ENCODE peak calls at places on chromosomes 2 and 18, in four cellular contexts. W is adipocyte, M is BJ, Y is fibroblast of pulmonary artery. J is an unnamed sample.

GRCh38 chr2:45177870-45178269 is 168.6 kb upstream of the SIX2 start:
- DNase-seq in Y (peak; percentile 99), W (peak; percentile 97), M (peak; percentile 97), J (peak; percentile 98)

GRCh38 chr2:237692601-237693079 is 65.3 kb downstream of the LRRFIP1 start:
- DNase-seq in Y (no peak), W (peak; percentile 57), M (no peak), J (no peak)

GRCh38 chr2:206982360-206982759 is 43.0 kb downstream of the CPO start:
- DNase-seq in Y (no peak), W (no peak), M (no peak), J (no peak)

GRCh38 chr2:190267302-190267701 is 52.3 kb downstream of the HIBCH start:
- DNase-seq in M (peak; percentile 31), Y (peak; percentile 76), W (peak; percentile 50), J (peak; percentile 52)

GRCh38 chr2:190359896-190360376 is 16.5 kb downstream of the INPP1 start:
- DNase-seq in M (no peak), Y (peak; percentile 77), W (peak; percentile 73), J (peak; percentile 60)

GRCh38 chr2:95113464-95113863 is 8.1 kb downstream of the MRPS5 start:
- DNase-seq in W (no peak), M (no peak), Y (no peak), J (no peak)

GRCh38 chr2:235077046-235077445 is 125.2 kb downstream of the SH3BP4 start:
- DNase-seq in Y (no peak), W (no peak), M (no peak), J (no peak)

GRCh38 chr2:170819941-170820646 is 3.4 kb downstream of the GAD1 start:
- DNase-seq in Y (no peak), M (no peak), W (no peak), J (no peak)

GRCh38 chr18:76205906-76206305 is 289.1 kb downstream of the ZNF516 start:
- DNase-seq in W (no peak), M (no peak), Y (no peak), J (no peak)

GRCh38 chr2:223918671-223919134 is 26.4 kb downstream of the WDFY1 start:
- DNase-seq in Y (no peak), M (no peak), W (no peak), J (no peak)

GRCh38 chr2:241894681-241895426 is 25.3 kb downstream of the RTP5 start:
- DNase-seq in M (no peak), W (no peak), Y (no peak), J (no peak)

GRCh38 chr2:165401285-165401852 is 68.1 kb upstream of the CSRNP3 start:
- DNase-seq in Y (peak; percentile 92), M (peak; percentile 22), W (peak; percentile 94), J (peak; percentile 42)

GRCh38 chr2:36451512-36451911 is 95.9 kb downstream of the CRIM1 start:
- DNase-seq in W (no peak), M (no peak), Y (peak; percentile 82), J (no peak)

GRCh38 chr2:63820969-63821368 is 20.7 kb upstream of the UGP2 start:
- DNase-seq in M (no peak), Y (no peak), W (no peak), J (no peak)

GRCh38 chr2:174487536-174488162 is 820 bp upstream of the GPR155 start:
- DNase-seq in Y (no peak), W (peak; percentile 24), M (no peak), J (no peak)

GRCh38 chr2:174485763-174486613 is 841 bp downstream of the GPR155 start:
- DNase-seq in W (peak; percentile 39), M (no peak), Y (peak; percentile 20), J (no peak)

GRCh38 chr2:174482854-174483253 is 4.0 kb downstream of the GPR155 start:
- DNase-seq in Y (no peak), W (no peak), M (no peak), J (no peak)

GRCh38 chr2:174486614-174487535 is at the start of gene GPR155:
- DNase-seq in W (peak; percentile 100), Y (peak; percentile 99), M (peak; percentile 85), J (peak; percentile 94)

GRCh38 chr2:174484573-174484972 is 2.3 kb downstream of the GPR155 start:
- DNase-seq in Y (no peak), W (no peak), M (no peak), J (no peak)
- H3K4me3 ChIP-seq in Y (no peak overlapping the region), W (no peak overlapping the region), M (no peak overlapping the region), J (no peak overlapping the region)

GRCh38 chr2:71157124-71157802 is 26.8 kb downstream of the MPHOSPH10 start:
- DNase-seq in W (peak; percentile 69), Y (peak; percentile 27), M (no peak), J (no peak)
- H3K4me3 ChIP-seq in W (peak overlapping the region; percentile 18), Y (peak overlapping the region; percentile 40), M (no peak overlapping the region), J (peak overlapping the region; percentile 17)

DNA sequence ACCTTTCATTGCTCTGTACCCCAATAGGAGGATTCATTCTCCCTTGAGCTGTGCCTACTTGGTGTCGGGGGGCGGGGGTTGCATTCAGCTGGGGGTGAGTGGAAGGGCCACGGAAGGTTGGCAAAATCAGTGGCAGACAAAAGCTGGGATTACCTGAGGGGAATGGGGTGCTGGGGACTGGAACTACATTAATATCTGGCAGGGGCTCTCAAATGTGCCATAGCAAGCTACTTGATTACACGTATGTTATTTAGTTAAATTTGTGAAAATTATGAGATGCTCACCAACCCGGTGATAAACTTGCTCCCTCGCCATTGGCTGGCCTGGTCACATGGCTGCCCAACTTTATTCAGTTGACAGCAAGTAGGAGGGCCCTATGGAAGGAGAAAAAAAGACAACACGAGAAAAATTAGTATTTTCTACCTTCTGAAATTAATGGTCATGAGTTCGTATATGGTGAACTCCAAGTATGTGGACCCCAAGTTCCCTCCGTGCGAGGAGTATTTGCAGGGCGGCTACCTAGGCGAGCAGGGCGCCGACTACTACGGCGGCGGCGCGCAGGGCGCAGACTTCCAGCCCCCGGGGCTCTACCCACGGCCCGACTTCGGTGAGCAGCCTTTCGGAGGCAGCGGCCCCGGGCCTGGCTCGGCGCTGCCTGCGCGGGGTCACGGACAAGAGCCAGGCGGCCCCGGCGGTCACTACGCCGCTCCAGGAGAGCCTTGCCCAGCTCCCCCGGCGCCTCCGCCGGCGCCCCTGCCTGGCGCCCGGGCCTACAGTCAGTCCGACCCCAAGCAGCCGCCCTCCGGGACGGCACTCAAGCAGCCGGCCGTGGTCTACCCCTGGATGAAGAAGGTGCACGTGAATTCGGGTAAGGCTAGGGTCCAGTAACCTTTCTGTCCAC is at the start of gene HOXD4:
- DNase-seq in Y (no peak), M (no peak), W (no peak), J (no peak)
- H3K4me3 ChIP-seq in Y (no peak within 1 kb of the TSS), M (no peak within 1 kb of the TSS), W (no peak within 1 kb of the TSS), J (peak within 1 kb of the TSS; percentile 27)

GRCh38 chr18:49878015-49878414 is 64.7 kb upstream of the ACAA2 start:
- DNase-seq in W (no peak), Y (no peak), M (no peak), J (no peak)

GRCh38 chr18:49874238-49874637 is 60.9 kb upstream of the ACAA2 start:
- DNase-seq in W (no peak), Y (no peak), M (no peak), J (no peak)

GRCh38 chr18:49875783-49876182 is 62.5 kb upstream of the ACAA2 start:
- DNase-seq in W (no peak), M (no peak), Y (no peak), J (no peak)

GRCh38 chr18:49876536-49876935 is 63.2 kb upstream of the ACAA2 start:
- DNase-seq in W (no peak), M (no peak), Y (peak; percentile 9), J (peak; percentile 29)

DNA sequence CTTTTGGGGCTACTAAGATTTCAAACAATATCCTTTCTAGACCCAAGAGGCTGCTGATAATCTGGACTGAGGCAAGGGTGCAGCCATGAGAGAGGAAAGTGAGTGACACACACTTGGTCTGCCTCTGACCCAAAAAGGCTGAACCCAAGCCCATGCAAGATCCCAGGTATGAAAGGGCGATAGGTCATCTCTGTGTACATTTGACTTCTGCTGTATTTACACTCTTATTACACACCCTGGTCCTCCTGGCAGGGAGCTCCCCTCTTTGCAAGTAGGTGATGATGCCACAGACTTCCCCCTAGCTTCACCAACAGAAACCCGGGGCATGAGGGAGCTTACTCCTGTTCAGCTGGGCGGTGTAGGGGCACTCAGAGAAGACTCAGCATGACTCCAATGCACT is 61.8 kb upstream of the ACAA2 start:
- DNase-seq in W (no peak), Y (no peak), M (no peak), J (no peak)
- H3K4me3 ChIP-seq in W (no peak overlapping the region), Y (no peak overlapping the region), M (no peak overlapping the region), J (no peak overlapping the region)

GRCh38 chr2:37827455-37827854 is 97.6 kb upstream of the RMDN2 start:
- DNase-seq in W (no peak), Y (no peak), M (no peak), J (no peak)
- H3K4me3 ChIP-seq in W (peak overlapping the region; percentile 7), Y (no peak overlapping the region), M (no peak overlapping the region), J (no peak overlapping the region)

GRCh38 chr2:172429351-172429968 is 2.1 kb downstream of the ITGA6 start:
- DNase-seq in Y (no peak), W (no peak), M (no peak), J (no peak)

GRCh38 chr2:172427990-172428840 is 829 bp downstream of the ITGA6 start:
- DNase-seq in W (peak; percentile 61), M (no peak), Y (no peak), J (no peak)

GRCh38 chr2:172427256-172427989 is at the start of gene ITGA6:
- DNase-seq in M (no peak), W (peak; percentile 73), Y (peak; percentile 33), J (no peak)

GRCh38 chr2:172430027-172430426 is 2.6 kb downstream of the ITGA6 start:
- DNase-seq in Y (no peak), W (no peak), M (no peak), J (no peak)

GRCh38 chr2:172428841-172429173 is 1.4 kb downstream of the ITGA6 start:
- DNase-seq in M (no peak), W (no peak), Y (no peak), J (no peak)
- H3K4me3 ChIP-seq in M (peak overlapping the region; percentile 74), W (peak overlapping the region; percentile 80), Y (peak overlapping the region; percentile 57), J (peak overlapping the region; percentile 66)

DNA sequence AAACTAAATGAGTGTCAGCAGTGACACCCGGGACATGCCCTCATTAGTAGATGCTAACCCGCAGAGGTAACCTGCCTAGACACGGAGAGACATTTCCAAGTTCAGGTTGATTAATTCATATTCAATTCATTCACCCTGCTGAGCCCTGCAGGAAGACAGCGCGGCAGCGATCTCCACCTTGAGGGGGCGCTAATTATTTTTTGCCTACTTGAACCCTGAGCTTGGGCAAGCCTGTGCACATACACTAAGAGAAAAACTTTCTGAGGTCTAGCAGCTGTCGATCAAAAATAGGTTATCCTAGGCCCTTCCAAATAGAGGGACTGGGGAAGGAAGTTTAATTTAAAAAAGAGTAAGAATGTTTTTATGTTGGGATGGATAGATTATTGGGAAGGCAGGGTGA is 1.3 kb upstream of the LYPD6 start:
- DNase-seq in W (peak; percentile 28), M (no peak), Y (no peak), J (no peak)
- H3K4me3 ChIP-seq in W (no peak overlapping the region), M (no peak overlapping the region), Y (no peak overlapping the region), J (no peak overlapping the region)

DNA sequence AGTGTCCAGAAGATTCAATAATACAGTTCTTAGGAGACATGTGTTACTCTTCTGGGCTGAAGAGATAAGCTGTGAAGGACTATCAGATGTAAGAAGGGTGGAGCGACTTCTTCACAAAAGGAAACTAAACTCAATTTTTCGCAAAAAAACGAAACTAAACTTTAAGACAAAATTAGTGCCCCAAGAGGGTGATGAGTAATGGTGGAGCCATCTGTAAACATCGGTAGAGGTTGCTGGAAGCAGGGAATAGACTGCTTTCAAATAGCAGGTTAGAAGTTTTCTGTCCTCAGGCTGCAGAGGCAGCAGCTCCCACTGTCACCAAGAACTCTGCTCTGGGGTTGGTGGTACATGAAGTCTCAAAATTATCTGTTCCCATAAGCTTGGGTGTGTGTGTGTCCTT is 111.6 kb upstream of the TACR1 start:
- DNase-seq in M (no peak), Y (no peak), W (peak; percentile 43), J (no peak)
- H3K4me3 ChIP-seq in M (no peak overlapping the region), Y (no peak overlapping the region), W (peak overlapping the region; percentile 62), J (no peak overlapping the region)

J was measured in skeletal muscle cell.